ENCODE peak calls at places on chromosomes 5 and 9, in nine cellular contexts. E is CD8-positive, alpha-beta memory T cell; B is skeletal muscle cell; S is upper lobe of right lung; Y is BE2C; O is pancreas; X is AG09309; W is transverse colon; M is CD4-positive, CD25-positive, alpha-beta regulatory T cell. T is an unnamed sample.
A peak's percentile ranks its signal among the peaks of the same experiment; 100 is the strongest.

GRCh38 chr9:135201711-135202110 is 114.2 kb downstream of the OLFM1 start:
- DNase-seq in M (no peak), Y (no peak), O (no peak), B (no peak), S (no peak), E (no peak), W (no peak), X (no peak), T (no peak)

GRCh38 chr5:32942225-32942989 is 231.3 kb downstream of the NPR3 start:
- DNase-seq in W (peak; percentile 12), B (no peak), X (no peak), E (no peak), O (peak; percentile 9), M (no peak), Y (peak; percentile 25), S (no peak), T (peak; percentile 36)

GRCh38 chr5:61906820-61907219 is 399.2 kb upstream of the KIF2A start:
- DNase-seq in E (no peak), B (no peak), M (no peak), X (no peak), Y (no peak), O (no peak), W (no peak), S (no peak), T (no peak)

GRCh38 chr9:81879501-81879916 is 48.7 kb upstream of the SPATA31D4 start:
- DNase-seq in E (no peak), X (no peak), Y (no peak), O (no peak), S (no peak), B (no peak), M (no peak), W (peak; percentile 65), T (peak; percentile 54)

GRCh38 chr5:74521401-74521800 is 119.1 kb downstream of the ENC1 start:
- DNase-seq in B (no peak), Y (no peak), E (no peak), W (no peak), M (no peak), S (no peak), O (no peak), X (no peak), T (no peak)

GRCh38 chr9:129245276-129245675 is 67.2 kb upstream of the IER5L start:
- DNase-seq in X (no peak), W (no peak), B (no peak), S (peak; percentile 57), M (no peak), Y (peak; percentile 5), O (no peak), E (no peak), T (no peak)

GRCh38 chr5:9626955-9627354 is 3.2 kb downstream of the TAS2R1 start:
- DNase-seq in B (no peak), S (no peak), E (no peak), Y (peak; percentile 74), O (no peak), W (no peak), X (no peak), M (no peak), T (no peak)

GRCh38 chr5:125257057-125257970 is 510.9 kb upstream of the ZNF608 start:
- DNase-seq in O (no peak), S (no peak), X (no peak), E (no peak), Y (no peak), W (no peak), M (no peak), B (peak; percentile 24), T (no peak)

GRCh38 chr5:144139586-144139985 is 30.9 kb downstream of the YIPF5 start:
- DNase-seq in M (no peak), B (peak; percentile 47), S (no peak), O (no peak), Y (no peak), X (no peak), E (no peak), W (no peak), T (no peak)

GRCh38 chr9:71609453-71609840 is 158.9 kb downstream of the CEMIP2 start:
- DNase-seq in B (no peak), W (no peak), X (no peak), E (no peak), O (no peak), Y (no peak), S (no peak), M (no peak), T (no peak)

GRCh38 chr5:93717162-93717561 is 24.2 kb downstream of the POU5F2 start:
- DNase-seq in W (no peak), O (no peak), X (peak; percentile 3), B (no peak), S (no peak), E (no peak), M (no peak), Y (peak; percentile 27), T (no peak)

GRCh38 chr9:114030364-114030763 is 47.7 kb downstream of the AMBP start:
- DNase-seq in S (no peak), Y (no peak), W (no peak), O (no peak), E (no peak), M (no peak), B (no peak), X (no peak), T (no peak)

GRCh38 chr5:83377131-83377865 is 94.2 kb upstream of the VCAN start:
- DNase-seq in X (peak; percentile 70), Y (no peak), S (no peak), B (peak; percentile 66), M (no peak), W (no peak), E (no peak), O (no peak), T (no peak)

GRCh38 chr9:110260911-110261310 is 4.6 kb upstream of the TXN start:
- DNase-seq in E (no peak), B (no peak), M (no peak), S (no peak), X (no peak), W (no peak), Y (no peak), O (no peak), T (no peak)

GRCh38 chr9:123928471-123929176 is 1.3 kb downstream of the DENND1A start:
- DNase-seq in X (no peak), S (no peak), Y (no peak), E (no peak), M (no peak), O (no peak), B (no peak), W (no peak), T (no peak)

GRCh38 chr9:79581794-79582193 is 10.0 kb downstream of the TLE4 start:
- DNase-seq in B (peak; percentile 48), W (no peak), O (no peak), Y (peak; percentile 24), E (peak; percentile 54), S (no peak), X (peak; percentile 74), M (no peak), T (no peak)

GRCh38 chr9:129604766-129605163 is 16.1 kb downstream of the C9orf50 start:
- DNase-seq in X (no peak), O (no peak), Y (no peak), M (no peak), E (no peak), B (no peak), W (no peak), S (no peak), T (no peak)

GRCh38 chr5:1054018-1054798 is 45.6 kb downstream of the NKD2 start:
- DNase-seq in E (no peak), S (no peak), B (no peak), O (no peak), W (no peak), M (no peak), X (no peak), Y (no peak), T (no peak)

GRCh38 chr5:1051366-1051720 is 42.7 kb downstream of the NKD2 start:
- DNase-seq in M (no peak), W (no peak), B (no peak), E (no peak), Y (no peak), X (no peak), S (no peak), O (no peak), T (no peak)

GRCh38 chr5:1052076-1052475 is 43.5 kb downstream of the NKD2 start:
- DNase-seq in O (no peak), B (no peak), S (no peak), M (no peak), X (no peak), Y (no peak), W (no peak), E (no peak), T (no peak)

GRCh38 chr5:1053391-1054017 is 44.9 kb downstream of the NKD2 start:
- DNase-seq in Y (no peak), B (peak; percentile 12), X (no peak), W (peak; percentile 24), M (no peak), O (no peak), S (no peak), E (no peak), T (no peak)

GRCh38 chr5:1052641-1053390 is 44.2 kb downstream of the NKD2 start:
- DNase-seq in X (no peak), E (no peak), W (no peak), Y (no peak), S (no peak), O (no peak), B (no peak), M (no peak), T (no peak)
- H3K4me3 ChIP-seq in X (no peak overlapping the region), E (no peak overlapping the region), W (no peak overlapping the region), Y (no peak overlapping the region), S (no peak overlapping the region), O (no peak overlapping the region), B (no peak overlapping the region), M (no peak overlapping the region), T (no peak overlapping the region)

GRCh38 chr5:176823076-176823481 is 12.7 kb downstream of the UNC5A start:
- DNase-seq in B (no peak), W (no peak), E (no peak), M (no peak), O (no peak), Y (no peak), X (no peak), S (no peak), T (no peak)
- H3K4me3 ChIP-seq in B (no peak overlapping the region), W (no peak overlapping the region), E (no peak overlapping the region), M (no peak overlapping the region), O (no peak overlapping the region), Y (no peak overlapping the region), X (no peak overlapping the region), S (no peak overlapping the region), T (no peak overlapping the region)

DNA sequence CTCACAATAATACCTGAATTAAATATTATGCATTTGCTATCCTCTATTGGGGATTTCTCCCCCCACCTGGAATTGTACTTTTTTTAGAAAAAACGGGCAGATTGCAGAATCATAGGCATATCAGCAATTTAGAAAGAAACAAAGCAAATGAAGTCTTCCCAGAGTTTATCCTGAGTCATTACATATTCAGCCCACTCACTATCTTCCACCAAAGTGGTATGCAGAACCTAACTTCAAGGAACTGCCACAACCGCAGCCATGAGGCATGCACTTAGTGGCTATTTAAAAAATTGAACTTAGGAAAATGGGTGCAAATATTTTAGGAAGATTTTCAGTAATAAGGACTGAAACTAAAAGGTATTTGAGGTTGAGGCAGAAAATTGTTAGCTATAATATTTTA is 48.6 kb downstream of the UBAP1 start:
- DNase-seq in E (no peak), O (no peak), M (no peak), Y (no peak), B (no peak), X (peak; percentile 34), W (no peak), S (no peak), T (no peak)
- H3K4me3 ChIP-seq in E (no peak overlapping the region), O (no peak overlapping the region), M (no peak overlapping the region), Y (no peak overlapping the region), B (no peak overlapping the region), X (no peak overlapping the region), W (no peak overlapping the region), S (no peak overlapping the region), T (no peak overlapping the region)

GRCh38 chr5:8060235-8061139 is 191.5 kb downstream of the MTRR start:
- DNase-seq in B (no peak), S (no peak), E (no peak), X (no peak), M (no peak), O (no peak), W (no peak), Y (no peak), T (peak; percentile 18)
- H3K4me3 ChIP-seq in B (no peak overlapping the region), S (no peak overlapping the region), E (no peak overlapping the region), X (no peak overlapping the region), M (no peak overlapping the region), O (no peak overlapping the region), W (no peak overlapping the region), Y (no peak overlapping the region), T (no peak overlapping the region)

T was measured in LNCaP clone FGC.